ENCODE peak calls at places on chromosome 10, in nine cellular contexts. W is T-helper 1 cell; T is uterus; D is RWPE1; X is activated naive CD4-positive, alpha-beta T cell treated with anti-CD3 and anti-CD28 coated beads for 36 hours; E is body of pancreas; C is MM.1S; A is ACHN; M is HCEC 1CT. B is an unnamed sample.

GRCh38 chr10:117710181-117710798 is 167.7 kb downstream of the EMX2 start:
- DNase-seq in W (no peak), T (no peak), D (no peak), X (no peak), E (no peak), C (no peak), A (no peak), M (no peak), B (peak)

GRCh38 chr10:132104062-132104461 is 38.3 kb downstream of the JAKMIP3 start:
- DNase-seq in W (no peak), T (no peak), D (no peak), X (no peak), E (no peak), C (no peak), A (no peak), M (no peak), B (no peak)

GRCh38 chr10:35409808-35410207 is 73.5 kb downstream of the CCNY start:
- DNase-seq in W (no peak), T (no peak), D (no peak), X (no peak), E (no peak), C (no peak), A (no peak), M (no peak), B (no peak)

GRCh38 chr10:9786101-9786500 is 1231.6 kb upstream of the CELF2 start:
- DNase-seq in W (no peak), T (no peak), D (peak), X (no peak), E (no peak), C (no peak), A (no peak), M (peak), B (no peak)

GRCh38 chr10:10418397-10418796 is 599.3 kb upstream of the CELF2 start:
- DNase-seq in W (no peak), T (no peak), D (no peak), X (peak), E (no peak), C (peak), A (no peak), M (no peak), B (peak)

GRCh38 chr10:84607523-84607922 is 279.1 kb downstream of the CCSER2 start:
- DNase-seq in W (no peak), T (no peak), D (no peak), X (no peak), E (no peak), C (no peak), A (no peak), M (no peak), B (no peak)

GRCh38 chr10:67471022-67471421 is 225.0 kb downstream of the CTNNA3 start:
- DNase-seq in W (no peak), T (no peak), D (no peak), X (no peak), E (no peak), C (no peak), A (no peak), M (no peak), B (peak)

GRCh38 chr10:11638055-11638698 is 26.7 kb upstream of the USP6NL start:
- DNase-seq in W (no peak), T (no peak), D (no peak), X (no peak), E (no peak), C (no peak), A (no peak), M (no peak), B (no peak)

GRCh38 chr10:97711640-97712267 is 1.8 kb upstream of the MARVELD1 start:
- DNase-seq in W (no peak), T (no peak), D (no peak), X (no peak), E (no peak), C (no peak), A (no peak), M (no peak), B (no peak)

GRCh38 chr10:96651998-96652431 is 65.2 kb upstream of the TM9SF3 start:
- DNase-seq in W (no peak), T (no peak), D (no peak), X (peak), E (no peak), C (no peak), A (no peak), M (no peak), B (peak)

GRCh38 chr10:60170250-60170649 is 219.4 kb downstream of the ANK3 start:
- DNase-seq in W (no peak), T (no peak), D (peak), X (no peak), E (no peak), C (no peak), A (no peak), M (no peak), B (no peak)

GRCh38 chr10:97127960-97128850 is 57.6 kb downstream of the SLIT1 start:
- DNase-seq in W (no peak), T (no peak), D (no peak), X (no peak), E (peak), C (no peak), A (no peak), M (no peak), B (no peak)

GRCh38 chr10:58963101-58963534 is 213.3 kb upstream of the PHYHIPL start:
- DNase-seq in W (no peak), T (no peak), D (no peak), X (no peak), E (peak), C (no peak), A (peak), M (no peak), B (peak)

GRCh38 chr10:22429146-22429545 is 83.8 kb downstream of the SPAG6 start:
- DNase-seq in W (no peak), T (no peak), D (no peak), X (no peak), E (no peak), C (no peak), A (no peak), M (peak), B (no peak)

GRCh38 chr10:6737080-6737641 is 157.1 kb upstream of the PRKCQ start:
- DNase-seq in W (no peak), T (no peak), D (peak), X (no peak), E (no peak), C (no peak), A (no peak), M (peak), B (no peak)

GRCh38 chr10:14859043-14859442 is 19.6 kb upstream of the SUV39H2 start:
- DNase-seq in W (no peak), T (no peak), D (no peak), X (no peak), E (peak), C (no peak), A (no peak), M (no peak), B (no peak)

GRCh38 chr10:72740526-72740925 is 48.6 kb downstream of the MCU start:
- DNase-seq in W (no peak), T (no peak), D (peak), X (peak), E (peak), C (no peak), A (peak), M (peak), B (no peak)

GRCh38 chr10:14293516-14293915 is 37.2 kb downstream of the FRMD4A start:
- DNase-seq in W (no peak), T (no peak), D (no peak), X (no peak), E (no peak), C (no peak), A (no peak), M (peak), B (no peak)

GRCh38 chr10:61188691-61189090 is 244.7 kb upstream of the RHOBTB1 start:
- DNase-seq in W (no peak), T (no peak), D (no peak), X (no peak), E (no peak), C (no peak), A (no peak), M (no peak), B (no peak)

GRCh38 chr10:68871105-68871711 is 29.9 kb upstream of the DDX50 start:
- DNase-seq in W (no peak), T (peak), D (no peak), X (no peak), E (no peak), C (no peak), A (peak), M (no peak), B (no peak)

GRCh38 chr10:103845983-103846382 is 9.4 kb downstream of the SH3PXD2A start:
- DNase-seq in W (peak), T (no peak), D (no peak), X (peak), E (no peak), C (peak), A (no peak), M (no peak), B (peak)

GRCh38 chr10:110721406-110722038 is 77.4 kb downstream of the RBM20 start:
- DNase-seq in W (no peak), T (no peak), D (no peak), X (no peak), E (no peak), C (no peak), A (no peak), M (no peak), B (no peak)

GRCh38 chr10:117215079-117215478 is 17.8 kb downstream of the KCNK18 start:
- DNase-seq in W (no peak), T (no peak), D (no peak), X (no peak), E (no peak), C (no peak), A (no peak), M (no peak), B (no peak)

GRCh38 chr10:46787321-46787615 is 124.0 kb upstream of the PTPN20 start:
- DNase-seq in W (no peak), T (no peak), D (peak), X (peak), E (peak), C (peak), A (peak), M (peak), B (peak)

GRCh38 chr10:71435571-71436267 is 39.0 kb downstream of the CDH23 start:
- DNase-seq in W (no peak), T (no peak), D (no peak), X (no peak), E (no peak), C (no peak), A (no peak), M (no peak), B (no peak)

GRCh38 chr10:15879058-15879457 is 18.8 kb upstream of the MINDY3 start:
- DNase-seq in W (no peak), T (no peak), D (peak), X (no peak), E (no peak), C (peak), A (peak), M (peak), B (no peak)

GRCh38 chr10:113007343-113007771 is 57.3 kb downstream of the TCF7L2 start:
- DNase-seq in W (peak), T (no peak), D (no peak), X (peak), E (no peak), C (peak), A (no peak), M (no peak), B (no peak)

GRCh38 chr10:62582804-62583208 is 208.6 kb downstream of the ZNF365 start:
- DNase-seq in W (no peak), T (peak), D (peak), X (no peak), E (peak), C (no peak), A (no peak), M (peak), B (no peak)

GRCh38 chr10:80382989-80383388 is 25.4 kb upstream of the PRXL2A start:
- DNase-seq in W (peak), T (peak), D (peak), X (peak), E (peak), C (peak), A (peak), M (peak), B (peak)

GRCh38 chr10:81903472-81903871 is 28.5 kb downstream of the NRG3 start:
- DNase-seq in W (no peak), T (no peak), D (no peak), X (no peak), E (no peak), C (no peak), A (no peak), M (no peak), B (no peak)

GRCh38 chr10:123930340-123931001 is 38.9 kb upstream of the CPXM2 start:
- DNase-seq in W (no peak), T (no peak), D (peak), X (no peak), E (no peak), C (no peak), A (no peak), M (no peak), B (no peak)

GRCh38 chr10:81251457-81252115 is 623.4 kb upstream of the NRG3 start:
- DNase-seq in W (no peak), T (no peak), D (peak), X (no peak), E (no peak), C (no peak), A (no peak), M (no peak), B (no peak)

GRCh38 chr10:43201545-43202131 is 63.4 kb downstream of the CSGALNACT2 start:
- DNase-seq in W (no peak), T (peak), D (no peak), X (no peak), E (no peak), C (no peak), A (no peak), M (no peak), B (no peak)

GRCh38 chr10:87519582-87519981 is 14.9 kb downstream of the MINPP1 start:
- DNase-seq in W (no peak), T (no peak), D (no peak), X (no peak), E (no peak), C (no peak), A (no peak), M (no peak), B (no peak)

GRCh38 chr10:93999401-93999851 is 5.7 kb downstream of the PLCE1 start:
- DNase-seq in W (no peak), T (peak), D (no peak), X (no peak), E (peak), C (no peak), A (peak), M (peak), B (no peak)

GRCh38 chr10:73848821-73849489 is 25.4 kb downstream of the CAMK2G start:
- DNase-seq in W (peak), T (peak), D (peak), X (peak), E (peak), C (peak), A (peak), M (peak), B (peak)

GRCh38 chr10:28177944-28178637 is 124.8 kb downstream of the MPP7 start:
- DNase-seq in W (no peak), T (no peak), D (peak), X (peak), E (no peak), C (peak), A (peak), M (no peak), B (peak)